ENCODE peak calls at places on chromosome 17, in ten cellular contexts. D is skeletal muscle cell; H is effector CD4-positive, alpha-beta T cell; U is activated CD4-positive, alpha-beta T cell treated with anti-CD3 and anti-CD28 coated beads for 4 hours; Z is HCT116; F is A673; R is stimulated activated CD4-positive, alpha-beta T cell treated with anti-CD3 and anti-CD28 coated beads, TNF-alpha, amount 100 ng/mL, for 4 hours; C is T-helper 9 cell; L is T-helper 1 cell; V is HFF-Myc. X is an unnamed sample.

GRCh38 chr17:76000755-76001521 is at the start of gene CDK3:
- DNase-seq in R (no peak), V (no peak), C (no peak), L (no peak), H (no peak), Z (no peak), D (no peak), U (no peak), F (no peak), X (no peak)

GRCh38 chr17:59353936-59354755 is 22.7 kb downstream of the YPEL2 start:
- DNase-seq in F (peak), Z (no peak), C (no peak), L (no peak), D (no peak), U (no peak), R (no peak), H (no peak), V (no peak), X (no peak)

GRCh38 chr17:77503916-77504651 is 363.3 kb downstream of the SEC14L1 start:
- DNase-seq in L (no peak), C (no peak), V (no peak), F (no peak), Z (no peak), H (no peak), R (no peak), D (no peak), U (no peak), X (no peak)

GRCh38 chr17:35238817-35239216 is 4.1 kb upstream of the SLFN5 start:
- DNase-seq in R (no peak), V (no peak), H (no peak), U (no peak), L (peak), C (no peak), Z (no peak), F (no peak), D (peak), X (no peak)

GRCh38 chr17:79626156-79626890 is 15.5 kb upstream of the RBFOX3 start:
- DNase-seq in F (no peak), C (no peak), L (no peak), H (no peak), D (no peak), Z (no peak), U (no peak), V (no peak), R (no peak), X (peak)

GRCh38 chr17:79721993-79722671 is 8.6 kb upstream of the ENPP7 start:
- DNase-seq in U (no peak), F (peak), C (no peak), Z (no peak), D (no peak), H (no peak), L (no peak), R (no peak), V (no peak), X (no peak)

GRCh38 chr17:28334176-28334575 is 1.1 kb downstream of the IFT20 start:
- DNase-seq in D (no peak), L (no peak), V (no peak), C (no peak), F (no peak), U (no peak), Z (no peak), H (no peak), R (no peak), X (no peak)

GRCh38 chr17:74862919-74863318 is 3.2 kb upstream of the GRIN2C start:
- DNase-seq in L (no peak), U (no peak), R (no peak), H (no peak), C (no peak), Z (no peak), F (no peak), V (no peak), D (no peak), X (no peak)

GRCh38 chr17:67983289-67983688 is 13.0 kb downstream of the C17orf58 start:
- DNase-seq in U (no peak), R (no peak), D (no peak), C (no peak), F (no peak), Z (no peak), H (no peak), L (no peak), V (no peak), X (no peak)

X was measured in naive thymus-derived CD8-positive, alpha-beta T cell.